ENCODE peak calls at places on chromosome 12, in five cellular contexts. One of them, this sample, is unnamed.

GRCh38 chr12:2805146-2805525 is 7.3 kb upstream of the ITFG2 start:
- DNase-seq in body of pancreas: no peak
- DNase-seq in stomach: no peak
- DNase-seq in HCT116: no peak
- DNase-seq in CD4-positive, alpha-beta T cell: no peak
- DNase-seq in this sample: no peak

GRCh38 chr12:103829092-103829491 is 11.9 kb downstream of the NT5DC3 start:
- DNase-seq in stomach: no peak
- DNase-seq in body of pancreas: no peak
- DNase-seq in CD4-positive, alpha-beta T cell: no peak
- DNase-seq in HCT116: no peak
- DNase-seq in this sample: no peak

GRCh38 chr12:107318804-107319535 is 225.6 kb upstream of the CRY1 start:
- DNase-seq in CD4-positive, alpha-beta T cell: peak
- DNase-seq in HCT116: no peak
- DNase-seq in stomach: no peak
- DNase-seq in body of pancreas: peak
- DNase-seq in this sample: peak

GRCh38 chr12:16417058-16417457 is 69.6 kb downstream of the MGST1 start:
- DNase-seq in CD4-positive, alpha-beta T cell: no peak
- DNase-seq in body of pancreas: no peak
- DNase-seq in HCT116: no peak
- DNase-seq in stomach: no peak
- DNase-seq in this sample: no peak

GRCh38 chr12:93990832-93991748 is 157.3 kb upstream of the PLXNC1 start:
- DNase-seq in HCT116: no peak
- DNase-seq in stomach: no peak
- DNase-seq in CD4-positive, alpha-beta T cell: no peak
- DNase-seq in body of pancreas: no peak
- DNase-seq in this sample: peak

GRCh38 chr12:114835031-114835430 is 151.1 kb upstream of the TBX3 start:
- DNase-seq in HCT116: no peak
- DNase-seq in CD4-positive, alpha-beta T cell: no peak
- DNase-seq in stomach: no peak
- DNase-seq in body of pancreas: no peak
- DNase-seq in this sample: no peak

GRCh38 chr12:132582058-132582420 is 28.3 kb downstream of the LRCOL1 start:
- DNase-seq in CD4-positive, alpha-beta T cell: no peak
- DNase-seq in HCT116: no peak
- DNase-seq in body of pancreas: no peak
- DNase-seq in stomach: no peak
- DNase-seq in this sample: peak

GRCh38 chr12:6632026-6632978 is 3.5 kb downstream of the LPAR5 start:
- DNase-seq in CD4-positive, alpha-beta T cell: peak
- DNase-seq in body of pancreas: no peak
- DNase-seq in stomach: no peak
- DNase-seq in HCT116: no peak
- DNase-seq in this sample: peak

GRCh38 chr12:49825971-49826421 is 2.2 kb downstream of the NCKAP5L start:
- DNase-seq in HCT116: no peak
- DNase-seq in CD4-positive, alpha-beta T cell: no peak
- DNase-seq in body of pancreas: no peak
- DNase-seq in stomach: no peak
- DNase-seq in this sample: peak

GRCh38 chr12:67804168-67804567 is 155.6 kb downstream of the DYRK2 start:
- DNase-seq in HCT116: no peak
- DNase-seq in stomach: no peak
- DNase-seq in CD4-positive, alpha-beta T cell: no peak
- DNase-seq in body of pancreas: no peak
- DNase-seq in this sample: no peak

GRCh38 chr12:48615681-48616080 is 45.8 kb upstream of the LALBA start:
- DNase-seq in CD4-positive, alpha-beta T cell: no peak
- DNase-seq in body of pancreas: no peak
- DNase-seq in stomach: no peak
- DNase-seq in HCT116: peak
- DNase-seq in this sample: no peak

GRCh38 chr12:95663525-95663924 is 112.2 kb upstream of the USP44 start:
- DNase-seq in CD4-positive, alpha-beta T cell: no peak
- DNase-seq in body of pancreas: no peak
- DNase-seq in stomach: no peak
- DNase-seq in HCT116: no peak
- DNase-seq in this sample: no peak

GRCh38 chr12:70002097-70002911 is 177.3 kb downstream of the MYRFL start:
- DNase-seq in HCT116: no peak
- DNase-seq in stomach: no peak
- DNase-seq in body of pancreas: no peak
- DNase-seq in CD4-positive, alpha-beta T cell: no peak
- DNase-seq in this sample: peak

GRCh38 chr12:94418517-94418916 is 41.1 kb downstream of the CEP83 start:
- DNase-seq in body of pancreas: no peak
- DNase-seq in HCT116: no peak
- DNase-seq in CD4-positive, alpha-beta T cell: no peak
- DNase-seq in stomach: no peak
- DNase-seq in this sample: no peak

GRCh38 chr12:94098466-94098865 is 49.9 kb upstream of the PLXNC1 start:
- DNase-seq in body of pancreas: no peak
- DNase-seq in CD4-positive, alpha-beta T cell: no peak
- DNase-seq in stomach: no peak
- DNase-seq in HCT116: no peak
- DNase-seq in this sample: no peak

GRCh38 chr12:131046813-131047788 is 93.4 kb downstream of the ADGRD1 start:
- DNase-seq in stomach: no peak
- DNase-seq in CD4-positive, alpha-beta T cell: no peak
- DNase-seq in body of pancreas: no peak
- DNase-seq in HCT116: no peak
- DNase-seq in this sample: no peak

DNA sequence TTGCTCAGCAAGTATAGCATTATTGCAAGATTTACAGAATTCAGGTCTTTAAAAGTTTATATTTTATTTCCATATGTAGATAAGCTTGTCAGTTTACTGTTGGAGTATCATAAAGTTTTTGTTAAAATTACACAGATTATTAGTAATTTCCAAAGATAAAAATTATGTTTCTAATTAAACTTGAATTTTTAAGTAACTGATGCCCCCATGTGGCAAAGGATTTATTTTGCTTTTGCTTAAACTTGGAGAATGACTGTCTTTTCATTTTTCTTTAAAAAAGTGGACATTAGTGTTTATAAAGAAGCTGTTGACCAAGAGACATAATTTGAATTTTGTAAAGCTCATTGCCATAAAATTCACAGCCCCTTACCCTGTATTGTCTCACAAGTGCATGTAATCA is 45.8 kb downstream of the ETNK1 start:
- DNase-seq in HCT116: no peak
- DNase-seq in stomach: no peak
- DNase-seq in CD4-positive, alpha-beta T cell: no peak
- DNase-seq in body of pancreas: no peak
- DNase-seq in this sample: no peak
- TF ChIP-seq CTCF in HCT116: peak
- TF ChIP-seq CTCF in stomach: no peak
- TF ChIP-seq CTCF in CD4-positive, alpha-beta T cell: no peak
- TF ChIP-seq CTCF in body of pancreas: peak
- TF ChIP-seq CTCF in this sample: no peak

GRCh38 chr12:8681129-8681902 is 16.5 kb upstream of the RIMKLB start:
- DNase-seq in body of pancreas: no peak
- DNase-seq in HCT116: no peak
- DNase-seq in stomach: no peak
- DNase-seq in CD4-positive, alpha-beta T cell: no peak
- DNase-seq in this sample: no peak
- H3K27ac ChIP-seq in body of pancreas: no peak
- H3K27ac ChIP-seq in HCT116: no peak
- H3K27ac ChIP-seq in stomach: no peak
- H3K27ac ChIP-seq in CD4-positive, alpha-beta T cell: no peak
- H3K27ac ChIP-seq in this sample: peak

GRCh38 chr12:127773520-127773919 is 493.4 kb upstream of the TMEM132C start:
- DNase-seq in HCT116: no peak
- DNase-seq in CD4-positive, alpha-beta T cell: no peak
- DNase-seq in body of pancreas: no peak
- DNase-seq in stomach: no peak
- DNase-seq in this sample: no peak
- TF ChIP-seq CTCF in HCT116: no peak
- TF ChIP-seq CTCF in CD4-positive, alpha-beta T cell: no peak
- TF ChIP-seq CTCF in body of pancreas: no peak
- TF ChIP-seq CTCF in stomach: no peak
- TF ChIP-seq CTCF in this sample: no peak

GRCh38 chr12:84512751-84513150 is 399.8 kb downstream of the SLC6A15 start:
- DNase-seq in body of pancreas: no peak
- DNase-seq in CD4-positive, alpha-beta T cell: no peak
- DNase-seq in stomach: no peak
- DNase-seq in HCT116: no peak
- DNase-seq in this sample: no peak

GRCh38 chr12:84506317-84506716 is 406.3 kb downstream of the SLC6A15 start:
- DNase-seq in stomach: no peak
- DNase-seq in HCT116: no peak
- DNase-seq in CD4-positive, alpha-beta T cell: no peak
- DNase-seq in body of pancreas: no peak
- DNase-seq in this sample: no peak

GRCh38 chr12:84508943-84509342 is 403.7 kb downstream of the SLC6A15 start:
- DNase-seq in CD4-positive, alpha-beta T cell: no peak
- DNase-seq in HCT116: no peak
- DNase-seq in stomach: no peak
- DNase-seq in body of pancreas: no peak
- DNase-seq in this sample: no peak

GRCh38 chr12:84507914-84508313 is 404.7 kb downstream of the SLC6A15 start:
- DNase-seq in body of pancreas: no peak
- DNase-seq in stomach: no peak
- DNase-seq in HCT116: no peak
- DNase-seq in CD4-positive, alpha-beta T cell: no peak
- DNase-seq in this sample: peak

GRCh38 chr12:84508325-84508861 is 404.2 kb downstream of the SLC6A15 start:
- DNase-seq in stomach: no peak
- DNase-seq in body of pancreas: no peak
- DNase-seq in CD4-positive, alpha-beta T cell: no peak
- DNase-seq in HCT116: peak
- DNase-seq in this sample: no peak
- H3K27ac ChIP-seq in stomach: peak
- H3K27ac ChIP-seq in body of pancreas: no peak
- H3K27ac ChIP-seq in CD4-positive, alpha-beta T cell: no peak
- H3K27ac ChIP-seq in HCT116: no peak
- H3K27ac ChIP-seq in this sample: no peak

GRCh38 chr12:26465419-26466097 is 270.2 kb downstream of the SSPN start:
- DNase-seq in body of pancreas: no peak
- DNase-seq in HCT116: no peak
- DNase-seq in stomach: no peak
- DNase-seq in CD4-positive, alpha-beta T cell: no peak
- DNase-seq in this sample: no peak
- TF ChIP-seq CTCF in body of pancreas: no peak
- TF ChIP-seq CTCF in HCT116: no peak
- TF ChIP-seq CTCF in stomach: no peak
- TF ChIP-seq CTCF in CD4-positive, alpha-beta T cell: no peak
- TF ChIP-seq CTCF in this sample: no peak

GRCh38 chr12:124510301-124510970 is 57.0 kb downstream of the NCOR2 start:
- DNase-seq in CD4-positive, alpha-beta T cell: no peak
- DNase-seq in body of pancreas: peak
- DNase-seq in HCT116: no peak
- DNase-seq in stomach: peak
- DNase-seq in this sample: peak

GRCh38 chr12:124513297-124513867 is 54.0 kb downstream of the NCOR2 start:
- DNase-seq in HCT116: no peak
- DNase-seq in CD4-positive, alpha-beta T cell: no peak
- DNase-seq in body of pancreas: no peak
- DNase-seq in stomach: no peak
- DNase-seq in this sample: no peak

GRCh38 chr12:124509676-124510300 is 57.6 kb downstream of the NCOR2 start:
- DNase-seq in stomach: peak
- DNase-seq in HCT116: no peak
- DNase-seq in body of pancreas: peak
- DNase-seq in CD4-positive, alpha-beta T cell: no peak
- DNase-seq in this sample: peak

GRCh38 chr12:124512667-124513296 is 54.6 kb downstream of the NCOR2 start:
- DNase-seq in HCT116: peak
- DNase-seq in stomach: peak
- DNase-seq in body of pancreas: peak
- DNase-seq in CD4-positive, alpha-beta T cell: no peak
- DNase-seq in this sample: peak

GRCh38 chr12:124511259-124511985 is 56.0 kb downstream of the NCOR2 start:
- DNase-seq in HCT116: no peak
- DNase-seq in CD4-positive, alpha-beta T cell: no peak
- DNase-seq in body of pancreas: no peak
- DNase-seq in stomach: no peak
- DNase-seq in this sample: no peak
- H3K27ac ChIP-seq in HCT116: no peak
- H3K27ac ChIP-seq in CD4-positive, alpha-beta T cell: no peak
- H3K27ac ChIP-seq in body of pancreas: peak
- H3K27ac ChIP-seq in stomach: peak
- H3K27ac ChIP-seq in this sample: peak

DNA sequence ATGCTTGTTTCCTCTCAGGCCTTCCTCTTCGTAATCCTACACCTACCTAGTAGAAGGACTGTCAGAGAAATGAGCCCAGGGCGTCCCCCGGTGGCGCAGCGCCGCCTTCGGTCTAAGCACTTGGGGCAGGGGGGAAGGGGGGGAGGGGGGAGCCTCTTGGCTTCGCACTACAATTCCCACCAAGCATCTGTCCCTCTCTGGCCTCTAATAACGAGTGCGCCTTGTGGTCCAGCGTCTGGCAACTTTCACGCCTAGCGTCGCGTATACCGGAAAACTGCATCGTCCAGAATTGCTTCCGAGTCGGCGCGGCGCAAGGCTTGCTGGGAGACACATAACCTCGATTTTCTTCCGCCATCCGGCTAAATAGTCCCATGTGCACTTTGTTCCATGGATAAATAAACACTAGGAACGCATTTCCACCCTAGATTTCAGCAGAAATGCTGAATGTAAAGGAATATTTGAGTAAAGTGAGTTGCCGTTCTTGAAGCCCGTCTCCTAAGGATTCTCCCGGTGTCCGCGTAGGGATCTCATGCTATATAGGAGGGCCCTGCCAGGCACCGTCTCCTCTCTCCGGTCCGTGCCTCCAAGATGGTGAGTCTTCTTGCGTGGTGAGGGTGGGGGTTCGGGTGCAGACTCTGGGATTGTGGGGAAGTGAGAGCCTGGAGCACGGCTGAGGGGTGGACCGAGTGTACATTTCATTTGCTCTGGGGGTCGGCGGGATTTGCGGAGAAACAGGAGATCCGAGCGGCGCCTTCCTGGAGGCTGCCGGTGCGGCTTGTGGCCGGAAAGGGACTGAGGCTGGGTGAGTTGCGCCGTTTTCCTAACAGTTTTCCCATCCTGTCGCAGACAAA is at the start of gene RPS26:
- DNase-seq in stomach: peak
- DNase-seq in body of pancreas: peak
- DNase-seq in CD4-positive, alpha-beta T cell: peak
- DNase-seq in HCT116: peak
- DNase-seq in this sample: peak
- TF ChIP-seq CTCF in stomach: no peak
- TF ChIP-seq CTCF in body of pancreas: peak
- TF ChIP-seq CTCF in CD4-positive, alpha-beta T cell: peak
- TF ChIP-seq CTCF in HCT116: peak
- TF ChIP-seq CTCF in this sample: peak